ENCODE peak calls at places on chromosomes 3 and 15, in ten cellular contexts. One of them, this sample, is unnamed.

GRCh38 chr15:37019479-37020433 is 80.6 kb downstream of the MEIS2 start:
- DNase-seq in endodermal cell: no peak
- DNase-seq in body of pancreas: peak; percentile 55
- DNase-seq in GM23248: no peak
- DNase-seq in CD8-positive, alpha-beta memory T cell: no peak
- DNase-seq in effector memory CD4-positive, alpha-beta T cell: no peak
- DNase-seq in RWPE1: no peak
- DNase-seq in CD8-positive, alpha-beta T cell: no peak
- DNase-seq in substantia nigra: no peak
- DNase-seq in SK-N-SH: peak; percentile 14
- DNase-seq in this sample: no peak

GRCh38 chr3:118938183-118938961 is 96.3 kb downstream of the IGSF11 start:
- DNase-seq in endodermal cell: no peak
- DNase-seq in GM23248: no peak
- DNase-seq in CD8-positive, alpha-beta memory T cell: no peak
- DNase-seq in CD8-positive, alpha-beta T cell: no peak
- DNase-seq in SK-N-SH: no peak
- DNase-seq in substantia nigra: no peak
- DNase-seq in effector memory CD4-positive, alpha-beta T cell: no peak
- DNase-seq in RWPE1: peak; percentile 56
- DNase-seq in body of pancreas: no peak
- DNase-seq in this sample: no peak

GRCh38 chr15:78072080-78072892 is 5.2 kb downstream of the TBC1D2B start:
- DNase-seq in effector memory CD4-positive, alpha-beta T cell: no peak
- DNase-seq in substantia nigra: no peak
- DNase-seq in CD8-positive, alpha-beta memory T cell: no peak
- DNase-seq in GM23248: peak; percentile 81
- DNase-seq in RWPE1: no peak
- DNase-seq in endodermal cell: no peak
- DNase-seq in SK-N-SH: no peak
- DNase-seq in CD8-positive, alpha-beta T cell: no peak
- DNase-seq in body of pancreas: no peak
- DNase-seq in this sample: no peak

GRCh38 chr3:51559266-51559907 is 20.9 kb downstream of the RAD54L2 start:
- DNase-seq in effector memory CD4-positive, alpha-beta T cell: no peak
- DNase-seq in body of pancreas: no peak
- DNase-seq in GM23248: peak; percentile 71
- DNase-seq in RWPE1: no peak
- DNase-seq in SK-N-SH: peak; percentile 31
- DNase-seq in substantia nigra: no peak
- DNase-seq in CD8-positive, alpha-beta memory T cell: no peak
- DNase-seq in CD8-positive, alpha-beta T cell: no peak
- DNase-seq in endodermal cell: no peak
- DNase-seq in this sample: no peak

GRCh38 chr15:97235285-97235985 is 725.1 kb upstream of the ARRDC4 start:
- DNase-seq in CD8-positive, alpha-beta memory T cell: no peak
- DNase-seq in endodermal cell: peak; percentile 85
- DNase-seq in SK-N-SH: peak; percentile 47
- DNase-seq in GM23248: peak; percentile 71
- DNase-seq in effector memory CD4-positive, alpha-beta T cell: no peak
- DNase-seq in substantia nigra: peak; percentile 23
- DNase-seq in CD8-positive, alpha-beta T cell: no peak
- DNase-seq in RWPE1: peak; percentile 39
- DNase-seq in body of pancreas: peak; percentile 49
- DNase-seq in this sample: peak; percentile 26

GRCh38 chr3:197511130-197511529 is 44.6 kb downstream of the BDH1 start:
- DNase-seq in GM23248: peak; percentile 89
- DNase-seq in CD8-positive, alpha-beta memory T cell: no peak
- DNase-seq in substantia nigra: no peak
- DNase-seq in RWPE1: no peak
- DNase-seq in effector memory CD4-positive, alpha-beta T cell: no peak
- DNase-seq in CD8-positive, alpha-beta T cell: no peak
- DNase-seq in endodermal cell: no peak
- DNase-seq in body of pancreas: no peak
- DNase-seq in SK-N-SH: no peak
- DNase-seq in this sample: no peak

GRCh38 chr15:85691350-85692240 is 103.1 kb downstream of the KLHL25 start:
- DNase-seq in substantia nigra: no peak
- DNase-seq in body of pancreas: no peak
- DNase-seq in effector memory CD4-positive, alpha-beta T cell: no peak
- DNase-seq in CD8-positive, alpha-beta memory T cell: no peak
- DNase-seq in SK-N-SH: no peak
- DNase-seq in RWPE1: no peak
- DNase-seq in GM23248: no peak
- DNase-seq in CD8-positive, alpha-beta T cell: no peak
- DNase-seq in endodermal cell: no peak
- DNase-seq in this sample: no peak

GRCh38 chr3:183285828-183286457 is 32.9 kb downstream of the B3GNT5 start:
- DNase-seq in substantia nigra: no peak
- DNase-seq in body of pancreas: peak; percentile 92
- DNase-seq in endodermal cell: no peak
- DNase-seq in effector memory CD4-positive, alpha-beta T cell: peak; percentile 88
- DNase-seq in CD8-positive, alpha-beta memory T cell: peak; percentile 89
- DNase-seq in CD8-positive, alpha-beta T cell: peak; percentile 80
- DNase-seq in GM23248: peak; percentile 99
- DNase-seq in RWPE1: peak; percentile 96
- DNase-seq in SK-N-SH: peak; percentile 81
- DNase-seq in this sample: peak; percentile 64

GRCh38 chr3:97821413-97821809 is 400 bp upstream of the CRYBG3 start:
- DNase-seq in GM23248: no peak
- DNase-seq in body of pancreas: peak; percentile 41
- DNase-seq in RWPE1: peak; percentile 13
- DNase-seq in SK-N-SH: peak; percentile 45
- DNase-seq in endodermal cell: peak; percentile 82
- DNase-seq in CD8-positive, alpha-beta memory T cell: peak; percentile 43
- DNase-seq in substantia nigra: peak; percentile 21
- DNase-seq in effector memory CD4-positive, alpha-beta T cell: peak; percentile 20
- DNase-seq in CD8-positive, alpha-beta T cell: no peak
- DNase-seq in this sample: peak; percentile 38

GRCh38 chr15:77373441-77373840 is 46.5 kb downstream of the PEAK1 start:
- DNase-seq in RWPE1: no peak
- DNase-seq in substantia nigra: no peak
- DNase-seq in SK-N-SH: no peak
- DNase-seq in GM23248: no peak
- DNase-seq in endodermal cell: no peak
- DNase-seq in effector memory CD4-positive, alpha-beta T cell: no peak
- DNase-seq in CD8-positive, alpha-beta memory T cell: no peak
- DNase-seq in body of pancreas: no peak
- DNase-seq in CD8-positive, alpha-beta T cell: no peak
- DNase-seq in this sample: no peak

GRCh38 chr3:146277953-146278631 is 27.2 kb upstream of the PLSCR4 start:
- DNase-seq in RWPE1: peak; percentile 2
- DNase-seq in CD8-positive, alpha-beta memory T cell: no peak
- DNase-seq in body of pancreas: peak; percentile 12
- DNase-seq in endodermal cell: no peak
- DNase-seq in SK-N-SH: no peak
- DNase-seq in effector memory CD4-positive, alpha-beta T cell: no peak
- DNase-seq in substantia nigra: no peak
- DNase-seq in GM23248: peak; percentile 94
- DNase-seq in CD8-positive, alpha-beta T cell: no peak
- DNase-seq in this sample: no peak

GRCh38 chr3:7340795-7341194 is 479.9 kb downstream of the GRM7 start:
- DNase-seq in CD8-positive, alpha-beta memory T cell: no peak
- DNase-seq in RWPE1: no peak
- DNase-seq in GM23248: no peak
- DNase-seq in endodermal cell: no peak
- DNase-seq in effector memory CD4-positive, alpha-beta T cell: no peak
- DNase-seq in body of pancreas: no peak
- DNase-seq in substantia nigra: no peak
- DNase-seq in SK-N-SH: no peak
- DNase-seq in CD8-positive, alpha-beta T cell: no peak
- DNase-seq in this sample: no peak

GRCh38 chr3:31957106-31957505 is 24.0 kb downstream of the OSBPL10 start:
- DNase-seq in substantia nigra: no peak
- DNase-seq in GM23248: no peak
- DNase-seq in RWPE1: no peak
- DNase-seq in endodermal cell: no peak
- DNase-seq in effector memory CD4-positive, alpha-beta T cell: no peak
- DNase-seq in SK-N-SH: no peak
- DNase-seq in body of pancreas: no peak
- DNase-seq in CD8-positive, alpha-beta T cell: no peak
- DNase-seq in CD8-positive, alpha-beta memory T cell: no peak
- DNase-seq in this sample: no peak

GRCh38 chr3:128491071-128491899 is 1.7 kb downstream of the GATA2 start:
- DNase-seq in SK-N-SH: no peak
- DNase-seq in endodermal cell: peak; percentile 79
- DNase-seq in CD8-positive, alpha-beta T cell: no peak
- DNase-seq in substantia nigra: no peak
- DNase-seq in GM23248: peak; percentile 35
- DNase-seq in body of pancreas: peak; percentile 49
- DNase-seq in effector memory CD4-positive, alpha-beta T cell: no peak
- DNase-seq in RWPE1: no peak
- DNase-seq in CD8-positive, alpha-beta memory T cell: no peak
- DNase-seq in this sample: no peak

GRCh38 chr3:186810597-186810996 is 4.3 kb upstream of the RFC4 start:
- DNase-seq in effector memory CD4-positive, alpha-beta T cell: no peak
- DNase-seq in CD8-positive, alpha-beta T cell: no peak
- DNase-seq in GM23248: no peak
- DNase-seq in RWPE1: no peak
- DNase-seq in SK-N-SH: no peak
- DNase-seq in body of pancreas: no peak
- DNase-seq in substantia nigra: no peak
- DNase-seq in CD8-positive, alpha-beta memory T cell: no peak
- DNase-seq in endodermal cell: no peak
- DNase-seq in this sample: no peak

DNA sequence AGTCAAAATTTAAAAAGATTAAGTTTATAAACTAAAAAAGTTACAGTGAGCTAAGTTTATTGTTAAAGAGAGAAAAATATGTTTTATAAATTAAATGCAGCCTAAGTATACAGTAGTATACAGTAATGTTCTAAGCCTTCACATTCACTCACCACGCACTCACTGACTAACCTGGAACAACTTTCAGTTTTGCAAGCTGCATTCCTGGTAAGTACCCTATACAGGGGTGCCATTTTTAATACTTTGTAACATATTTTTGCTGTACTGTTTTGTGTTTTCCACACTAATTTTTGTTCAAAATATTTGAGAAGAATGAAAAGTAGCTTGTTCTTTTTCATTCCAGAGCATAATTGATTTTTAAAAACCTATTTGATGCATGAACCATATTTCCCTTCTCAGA is 524.9 kb downstream of the RBMS3 start:
- DNase-seq in SK-N-SH: no peak
- DNase-seq in CD8-positive, alpha-beta memory T cell: no peak
- DNase-seq in effector memory CD4-positive, alpha-beta T cell: no peak
- DNase-seq in RWPE1: no peak
- DNase-seq in CD8-positive, alpha-beta T cell: no peak
- DNase-seq in GM23248: peak; percentile 37
- DNase-seq in substantia nigra: no peak
- DNase-seq in body of pancreas: no peak
- DNase-seq in endodermal cell: no peak
- DNase-seq in this sample: no peak
- H3K27ac ChIP-seq in SK-N-SH: no peak overlapping the region
- H3K27ac ChIP-seq in CD8-positive, alpha-beta memory T cell: no peak overlapping the region
- H3K27ac ChIP-seq in effector memory CD4-positive, alpha-beta T cell: no peak overlapping the region
- H3K27ac ChIP-seq in RWPE1: no peak overlapping the region
- H3K27ac ChIP-seq in CD8-positive, alpha-beta T cell: no peak overlapping the region
- H3K27ac ChIP-seq in GM23248: no peak overlapping the region
- H3K27ac ChIP-seq in substantia nigra: no peak overlapping the region
- H3K27ac ChIP-seq in body of pancreas: no peak overlapping the region
- H3K27ac ChIP-seq in endodermal cell: no peak overlapping the region
- H3K27ac ChIP-seq in this sample: no peak overlapping the region

GRCh38 chr3:121483290-121483689 is 62.5 kb downstream of the POLQ start:
- DNase-seq in GM23248: peak; percentile 33
- DNase-seq in body of pancreas: no peak
- DNase-seq in CD8-positive, alpha-beta T cell: no peak
- DNase-seq in RWPE1: peak; percentile 20
- DNase-seq in SK-N-SH: no peak
- DNase-seq in substantia nigra: no peak
- DNase-seq in effector memory CD4-positive, alpha-beta T cell: no peak
- DNase-seq in endodermal cell: no peak
- DNase-seq in CD8-positive, alpha-beta memory T cell: no peak
- DNase-seq in this sample: no peak
- H3K27ac ChIP-seq in GM23248: peak overlapping the region; percentile 87
- H3K27ac ChIP-seq in body of pancreas: no peak overlapping the region
- H3K27ac ChIP-seq in CD8-positive, alpha-beta T cell: no peak overlapping the region
- H3K27ac ChIP-seq in RWPE1: no peak overlapping the region
- H3K27ac ChIP-seq in SK-N-SH: peak overlapping the region; percentile 98
- H3K27ac ChIP-seq in substantia nigra: no peak overlapping the region
- H3K27ac ChIP-seq in effector memory CD4-positive, alpha-beta T cell: no peak overlapping the region
- H3K27ac ChIP-seq in endodermal cell: no peak overlapping the region
- H3K27ac ChIP-seq in CD8-positive, alpha-beta memory T cell: no peak overlapping the region
- H3K27ac ChIP-seq in this sample: no peak overlapping the region

DNA sequence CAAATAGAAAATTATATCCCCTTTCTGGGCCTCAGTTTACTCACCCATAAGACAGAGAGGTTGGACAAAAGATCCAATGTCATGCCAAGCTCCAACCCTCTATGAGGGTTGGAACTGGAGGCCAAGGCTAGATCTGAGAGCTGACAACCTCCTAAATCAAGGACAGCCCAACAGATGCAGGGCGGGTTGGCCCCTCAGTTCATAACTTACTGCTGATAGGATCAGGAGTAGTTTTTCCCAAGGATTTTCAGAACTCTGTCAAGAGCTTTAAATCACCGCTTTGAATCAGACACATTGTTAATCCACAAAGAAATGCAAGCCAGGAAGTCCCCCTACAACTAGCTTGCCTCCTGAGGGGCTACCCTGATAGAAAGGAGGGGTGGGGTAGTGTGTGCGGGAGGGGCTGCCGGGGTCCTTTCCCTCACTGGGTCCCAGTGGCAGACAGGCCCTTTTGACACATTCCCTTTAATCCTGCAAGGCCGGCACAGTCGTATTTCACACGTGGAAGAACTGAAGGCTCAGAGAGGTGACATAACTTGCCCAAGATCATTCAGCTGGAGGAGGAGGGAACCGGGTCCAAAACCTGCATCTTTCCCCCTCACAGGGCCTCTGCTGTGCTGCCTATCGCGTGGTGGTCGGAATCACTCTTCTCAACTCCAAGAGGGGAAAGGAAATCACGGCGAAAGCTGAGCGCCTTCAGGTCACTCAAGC is 21.4 kb downstream of the BMF start:
- DNase-seq in endodermal cell: peak; percentile 62
- DNase-seq in substantia nigra: no peak
- DNase-seq in body of pancreas: no peak
- DNase-seq in CD8-positive, alpha-beta T cell: no peak
- DNase-seq in SK-N-SH: no peak
- DNase-seq in effector memory CD4-positive, alpha-beta T cell: no peak
- DNase-seq in GM23248: no peak
- DNase-seq in CD8-positive, alpha-beta memory T cell: no peak
- DNase-seq in RWPE1: no peak
- DNase-seq in this sample: no peak
- H3K27ac ChIP-seq in endodermal cell: peak overlapping the region; percentile 42
- H3K27ac ChIP-seq in substantia nigra: no peak overlapping the region
- H3K27ac ChIP-seq in body of pancreas: no peak overlapping the region
- H3K27ac ChIP-seq in CD8-positive, alpha-beta T cell: no peak overlapping the region
- H3K27ac ChIP-seq in SK-N-SH: no peak overlapping the region
- H3K27ac ChIP-seq in effector memory CD4-positive, alpha-beta T cell: no peak overlapping the region
- H3K27ac ChIP-seq in GM23248: no peak overlapping the region
- H3K27ac ChIP-seq in CD8-positive, alpha-beta memory T cell: no peak overlapping the region
- H3K27ac ChIP-seq in RWPE1: peak overlapping the region; percentile 12
- H3K27ac ChIP-seq in this sample: no peak overlapping the region

DNA sequence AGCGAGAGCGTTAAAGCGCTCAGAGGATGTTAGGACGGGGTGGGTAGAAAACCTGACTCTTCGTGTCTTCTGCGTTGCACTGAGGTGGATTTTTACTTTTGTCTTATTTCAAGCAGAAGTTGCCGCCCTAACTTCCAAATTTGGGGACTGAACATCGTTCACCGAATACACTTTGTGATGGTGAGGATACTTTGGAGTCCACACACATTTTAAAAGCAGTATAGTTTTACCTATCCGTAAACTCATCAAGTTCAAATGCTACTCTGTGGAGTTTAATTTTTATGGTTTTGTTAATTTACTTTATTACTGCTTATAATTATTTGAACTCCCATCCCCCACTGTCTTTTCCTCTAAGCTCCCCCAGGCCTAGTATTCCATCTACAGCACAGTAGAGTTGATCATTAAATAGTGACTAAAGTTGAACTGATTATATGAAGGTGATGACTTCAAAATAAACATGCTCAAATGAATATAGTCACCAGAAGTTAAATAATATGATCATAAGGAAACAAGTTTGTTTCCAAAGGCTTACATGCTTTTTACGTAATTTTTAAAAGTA is 617 bp upstream of the EOGT start:
- DNase-seq in effector memory CD4-positive, alpha-beta T cell: no peak
- DNase-seq in substantia nigra: no peak
- DNase-seq in RWPE1: no peak
- DNase-seq in CD8-positive, alpha-beta memory T cell: no peak
- DNase-seq in body of pancreas: no peak
- DNase-seq in CD8-positive, alpha-beta T cell: no peak
- DNase-seq in SK-N-SH: no peak
- DNase-seq in endodermal cell: no peak
- DNase-seq in GM23248: peak; percentile 24
- DNase-seq in this sample: no peak
- H3K27ac ChIP-seq in effector memory CD4-positive, alpha-beta T cell: peak overlapping the region; percentile 61
- H3K27ac ChIP-seq in substantia nigra: peak overlapping the region; percentile 77
- H3K27ac ChIP-seq in RWPE1: peak overlapping the region; percentile 100
- H3K27ac ChIP-seq in CD8-positive, alpha-beta memory T cell: peak overlapping the region; percentile 73
- H3K27ac ChIP-seq in body of pancreas: peak overlapping the region; percentile 99
- H3K27ac ChIP-seq in CD8-positive, alpha-beta T cell: peak overlapping the region; percentile 44
- H3K27ac ChIP-seq in SK-N-SH: peak overlapping the region; percentile 80
- H3K27ac ChIP-seq in endodermal cell: no peak overlapping the region
- H3K27ac ChIP-seq in GM23248: peak overlapping the region; percentile 95
- H3K27ac ChIP-seq in this sample: peak overlapping the region; percentile 99

This sample was measured in left ventricle myocardium inferior.